ENCODE peak calls at places on chromosomes 1 and 21, in eight cellular contexts. P is activated naive CD8-positive, alpha-beta T cell treated with anti-CD3 and anti-CD28 coated beads, Interleukin-2, amount 50 U/mL, for 24 hours; O is effector memory CD8-positive, alpha-beta T cell; T is left cardiac atrium; S is CD4-positive, alpha-beta T cell; U is right lobe of liver; E is activated CD4-positive, alpha-beta T cell treated with anti-CD3 and anti-CD28 coated beads for 36 hours; R is stimulated activated naive CD8-positive, alpha-beta T cell treated with anti-CD3 and anti-CD28 coated beads, Interleukin-15, Interleukin-2, amounts not matched to agents 100 U/mL and 50 U/mL, for 24 hours. I is an unnamed sample.

GRCh38 chr1:78340006-78340405 is 150.8 kb upstream of the PTGFR start:
- ATAC-seq in T (no peak), R (no peak), P (no peak), E (peak; percentile 57), O (no peak), S (no peak), U (no peak), I (no peak)

GRCh38 chr1:58858344-58858673 is 74.5 kb upstream of the JUN start:
- ATAC-seq in T (no peak), O (peak; percentile 71), S (peak; percentile 87), U (no peak), R (peak; percentile 44), E (peak; percentile 75), P (peak; percentile 68), I (no peak)

GRCh38 chr1:39852214-39852791 is 31.0 kb downstream of the TRIT1 start:
- ATAC-seq in R (no peak), U (peak; percentile 92), E (no peak), P (no peak), O (no peak), T (no peak), S (no peak), I (no peak)

GRCh38 chr1:40606160-40606559 is 59.3 kb downstream of the RIMS3 start:
- ATAC-seq in S (no peak), P (no peak), T (no peak), U (no peak), O (no peak), E (no peak), R (no peak), I (no peak)

GRCh38 chr1:233386336-233386735 is 58.8 kb downstream of the MAP3K21 start:
- ATAC-seq in U (no peak), S (no peak), P (no peak), E (no peak), O (no peak), R (no peak), T (no peak), I (no peak)

GRCh38 chr1:204925701-204926100 is 55.0 kb downstream of the NFASC start:
- ATAC-seq in T (no peak), P (no peak), O (no peak), S (no peak), U (no peak), E (no peak), R (no peak), I (no peak)

GRCh38 chr1:239960387-239960786 is 131.3 kb upstream of the FMN2 start:
- ATAC-seq in P (no peak), U (no peak), O (no peak), R (no peak), T (no peak), E (no peak), S (no peak), I (no peak)

GRCh38 chr1:24535021-24535424 is 20.9 kb upstream of the NCMAP start:
- ATAC-seq in E (peak; percentile 64), U (peak; percentile 65), O (peak; percentile 73), T (peak; percentile 55), R (peak; percentile 65), P (peak; percentile 68), S (peak; percentile 63), I (no peak)

GRCh38 chr1:214155987-214156567 is 124.9 kb upstream of the SMYD2 start:
- ATAC-seq in E (no peak), R (no peak), S (no peak), O (no peak), U (no peak), T (no peak), P (no peak), I (no peak)

GRCh38 chr1:20080441-20081330 is 10.7 kb downstream of the PLA2G5 start:
- ATAC-seq in R (no peak), U (peak; percentile 41), T (peak; percentile 18), S (no peak), O (peak; percentile 57), E (peak; percentile 30), P (peak; percentile 33), I (no peak)

GRCh38 chr1:96641292-96641691 is 80.3 kb upstream of the PTBP2 start:
- ATAC-seq in R (no peak), E (no peak), S (no peak), U (no peak), P (no peak), O (no peak), T (no peak), I (no peak)

GRCh38 chr1:34792868-34793727 is at the start of gene GJA4:
- ATAC-seq in S (no peak), T (peak; percentile 38), P (no peak), O (no peak), U (peak; percentile 18), E (no peak), R (no peak), I (no peak)

GRCh38 chr1:113540328-113540727 is 150.0 kb downstream of the MAGI3 start:
- ATAC-seq in E (no peak), U (peak; percentile 88), P (no peak), O (no peak), T (no peak), R (no peak), S (no peak), I (no peak)

GRCh38 chr1:223393275-223394214 is at the start of gene CCDC185:
- ATAC-seq in R (no peak), T (peak; percentile 47), U (peak; percentile 60), E (peak; percentile 23), O (no peak), P (no peak), S (peak; percentile 24), I (peak; percentile 36)

GRCh38 chr1:117169871-117170596 is 40.7 kb downstream of the VTCN1 start:
- ATAC-seq in R (no peak), S (no peak), O (no peak), E (no peak), P (no peak), U (no peak), T (no peak), I (no peak)

GRCh38 chr1:181587870-181588438 is 104.6 kb downstream of the CACNA1E start:
- ATAC-seq in P (no peak), O (no peak), S (no peak), U (no peak), E (no peak), T (no peak), R (no peak), I (no peak)

GRCh38 chr1:21815724-21816311 is 3.8 kb downstream of the LDLRAD2 start:
- ATAC-seq in P (no peak), U (peak; percentile 39), R (no peak), O (no peak), E (no peak), T (peak; percentile 14), S (no peak), I (peak; percentile 61)

GRCh38 chr1:97680894-97681293 is 239.9 kb downstream of the DPYD start:
- ATAC-seq in R (peak; percentile 52), S (no peak), U (no peak), T (no peak), O (no peak), E (peak; percentile 70), P (peak; percentile 54), I (no peak)

GRCh38 chr1:183724350-183725042 is 71.4 kb upstream of the APOBEC4 start:
- ATAC-seq in R (no peak), S (no peak), U (no peak), T (peak; percentile 93), O (no peak), P (no peak), E (no peak), I (no peak)

GRCh38 chr1:93708734-93709481 is 27.3 kb upstream of the BCAR3 start:
- ATAC-seq in R (peak; percentile 16), O (no peak), U (no peak), S (no peak), P (no peak), E (peak; percentile 7), T (peak; percentile 86), I (no peak)

GRCh38 chr21:33848252-33848953 is 67.2 kb downstream of the ATP5PO start:
- ATAC-seq in O (no peak), S (no peak), U (no peak), R (no peak), T (no peak), P (no peak), E (no peak), I (no peak)

GRCh38 chr1:16143005-16143565 is 12.8 kb downstream of the EPHA2 start:
- ATAC-seq in O (no peak), P (no peak), R (no peak), E (no peak), U (no peak), S (no peak), T (no peak), I (no peak)

GRCh38 chr1:116503535-116504307 is 67.1 kb downstream of the CD58 start:
- ATAC-seq in S (no peak), E (peak; percentile 10), R (peak; percentile 33), U (no peak), T (peak; percentile 42), O (peak; percentile 11), P (peak; percentile 53), I (no peak)

GRCh38 chr1:3261969-3262579 is 192.4 kb upstream of the ARHGEF16 start:
- ATAC-seq in U (no peak), P (no peak), E (no peak), T (no peak), S (no peak), O (no peak), R (no peak), I (no peak)

GRCh38 chr1:212119397-212119837 is 83.9 kb downstream of the DTL start:
- ATAC-seq in O (no peak), P (no peak), T (peak; percentile 94), U (no peak), R (no peak), E (no peak), S (no peak), I (no peak)

GRCh38 chr1:65469126-65469888 is 48.8 kb downstream of the LEPR start:
- ATAC-seq in U (peak; percentile 30), O (no peak), R (no peak), S (no peak), E (no peak), T (no peak), P (peak; percentile 49), I (no peak)

GRCh38 chr1:234852659-234853058 is 242.7 kb upstream of the IRF2BP2 start:
- ATAC-seq in P (no peak), O (no peak), S (no peak), E (no peak), U (no peak), T (no peak), R (no peak), I (no peak)

GRCh38 chr1:118563969-118564951 is 379.2 kb upstream of the SPAG17 start:
- ATAC-seq in S (no peak), U (no peak), T (no peak), E (no peak), R (no peak), P (no peak), O (no peak), I (peak; percentile 51)

GRCh38 chr1:243459059-243459458 is 203.2 kb downstream of the SDCCAG8 start:
- ATAC-seq in O (no peak), T (no peak), U (no peak), E (no peak), R (no peak), S (no peak), P (no peak), I (no peak)

GRCh38 chr1:10755977-10756521 is 40.4 kb downstream of the CASZ1 start:
- ATAC-seq in S (peak; percentile 100), E (peak; percentile 97), T (peak; percentile 89), U (peak; percentile 17), R (peak; percentile 66), O (peak; percentile 99), P (peak; percentile 82), I (peak; percentile 63)

GRCh38 chr1:219331424-219331823 is 157.7 kb downstream of the LYPLAL1 start:
- ATAC-seq in U (peak; percentile 77), P (no peak), S (no peak), O (no peak), E (no peak), T (no peak), R (no peak), I (no peak)

GRCh38 chr1:212828395-212828794 is 19.1 kb downstream of the SPATA45 start:
- ATAC-seq in S (no peak), R (no peak), O (no peak), T (no peak), E (no peak), P (no peak), U (no peak), I (no peak)

GRCh38 chr1:234062166-234062565 is 157.7 kb downstream of the SLC35F3 start:
- ATAC-seq in T (no peak), P (no peak), E (no peak), S (no peak), R (no peak), U (no peak), O (no peak), I (no peak)

GRCh38 chr21:33394260-33394659 is 9.0 kb upstream of the IFNGR2 start:
- ATAC-seq in O (peak; percentile 26), T (peak; percentile 71), S (no peak), U (peak; percentile 72), R (no peak), P (peak; percentile 34), E (no peak), I (peak; percentile 42)